ENCODE peak calls at places on chromosomes 3 and 15, in six cellular contexts. F is tibial nerve, S is mammary epithelial cell, I is breast epithelium, R is HL-60, H is tibial artery. Q is an unnamed sample.

GRCh38 chr3:45657853-45658252 is 31.3 kb upstream of the SACM1L start:
- DNase-seq in F (no peak), S (no peak), I (no peak), R (no peak), H (no peak), Q (no peak)

GRCh38 chr3:48641396-48641795 is 6.1 kb upstream of the SLC26A6 start:
- DNase-seq in F (no peak), S (no peak), I (no peak), R (no peak), H (no peak), Q (no peak)

GRCh38 chr3:72968280-72968679 is 28.3 kb upstream of the PPP4R2 start:
- DNase-seq in F (no peak), S (no peak), I (no peak), R (no peak), H (no peak), Q (no peak)

GRCh38 chr3:175748087-175748732 is 889.1 kb downstream of the NAALADL2 start:
- DNase-seq in F (no peak), S (peak), I (no peak), R (no peak), H (no peak), Q (no peak)

GRCh38 chr3:148331111-148331818 is 366.4 kb upstream of the AGTR1 start:
- DNase-seq in F (no peak), S (no peak), I (no peak), R (no peak), H (no peak), Q (no peak)

GRCh38 chr3:177789500-177789899 is 592.2 kb upstream of the TBL1XR1 start:
- DNase-seq in F (no peak), S (no peak), I (no peak), R (no peak), H (no peak), Q (no peak)

GRCh38 chr15:48052871-48053383 is 67.9 kb upstream of the SLC24A5 start:
- DNase-seq in F (no peak), S (peak), I (no peak), R (no peak), H (no peak), Q (no peak)

GRCh38 chr3:13459605-13460340 is 20.3 kb upstream of the HDAC11 start:
- DNase-seq in F (no peak), S (no peak), I (no peak), R (no peak), H (no peak), Q (no peak)

GRCh38 chr3:194718069-194718468 is 32.4 kb downstream of the FAM43A start:
- DNase-seq in F (no peak), S (no peak), I (no peak), R (no peak), H (no peak), Q (no peak)

GRCh38 chr3:123152656-123153055 is 49.1 kb upstream of the SEC22A start:
- DNase-seq in F (no peak), S (no peak), I (no peak), R (no peak), H (no peak), Q (no peak)

GRCh38 chr15:39581501-39582285 is 814 bp downstream of the THBS1 start:
- DNase-seq in F (peak), S (peak), I (peak), R (peak), H (peak), Q (no peak)

GRCh38 chr15:70701891-70702568 is 61.3 kb downstream of the UACA start:
- DNase-seq in F (no peak), S (peak), I (no peak), R (no peak), H (no peak), Q (no peak)

GRCh38 chr3:192645437-192645836 is 81.9 kb downstream of the FGF12 start:
- DNase-seq in F (no peak), S (no peak), I (no peak), R (no peak), H (no peak), Q (no peak)

GRCh38 chr15:32852771-32853170 is 135.0 kb downstream of the GREM1 start:
- DNase-seq in F (no peak), S (no peak), I (no peak), R (no peak), H (no peak), Q (no peak)

GRCh38 chr3:164113406-164114332 is 964.6 kb downstream of the SI start:
- DNase-seq in F (no peak), S (no peak), I (no peak), R (no peak), H (no peak), Q (no peak)

GRCh38 chr3:122451371-122451770 is 35.5 kb upstream of the WDR5B start:
- DNase-seq in F (no peak), S (no peak), I (no peak), R (no peak), H (no peak), Q (no peak)

GRCh38 chr3:87867001-87867400 is 191.8 kb downstream of the CGGBP1 start:
- DNase-seq in F (no peak), S (peak), I (no peak), R (no peak), H (no peak), Q (no peak)

GRCh38 chr3:16286161-16286560 is 21.1 kb downstream of the OXNAD1 start:
- DNase-seq in F (no peak), S (peak), I (no peak), R (no peak), H (no peak), Q (no peak)

GRCh38 chr3:99269606-99270355 is 368.3 kb upstream of the DCBLD2 start:
- DNase-seq in F (peak), S (peak), I (no peak), R (no peak), H (peak), Q (no peak)

GRCh38 chr3:4351872-4352271 is 48.7 kb downstream of the SETMAR start:
- DNase-seq in F (no peak), S (no peak), I (no peak), R (no peak), H (no peak), Q (no peak)

GRCh38 chr3:13025090-13025489 is 48.1 kb downstream of the IQSEC1 start:
- DNase-seq in F (no peak), S (peak), I (no peak), R (no peak), H (peak), Q (no peak)

GRCh38 chr3:126194713-126195305 is 14.4 kb upstream of the ALDH1L1 start:
- DNase-seq in F (no peak), S (peak), I (no peak), R (no peak), H (no peak), Q (no peak)

GRCh38 chr3:33716227-33716626 is 1.8 kb downstream of the CLASP2 start:
- DNase-seq in F (no peak), S (peak), I (no peak), R (peak), H (no peak), Q (no peak)

GRCh38 chr15:67048281-67049279 is 16.8 kb upstream of the SMAD3 start:
- DNase-seq in F (no peak), S (peak), I (no peak), R (peak), H (peak), Q (no peak)

GRCh38 chr3:30006111-30006510 is 600.3 kb upstream of the TGFBR2 start:
- DNase-seq in F (no peak), S (peak), I (no peak), R (no peak), H (no peak), Q (no peak)

GRCh38 chr3:4503050-4503449 is 9.9 kb downstream of the ITPR1 start:
- DNase-seq in F (no peak), S (no peak), I (no peak), R (no peak), H (no peak), Q (no peak)

GRCh38 chr3:177772908-177773557 is 575.8 kb upstream of the TBL1XR1 start:
- DNase-seq in F (no peak), S (no peak), I (no peak), R (no peak), H (no peak), Q (no peak)

GRCh38 chr3:16174389-16174788 is at the start of gene GALNT15:
- DNase-seq in F (peak), S (peak), I (peak), R (no peak), H (peak), Q (peak)

GRCh38 chr3:69203631-69204314 is 81.4 kb upstream of the LMOD3 start:
- DNase-seq in F (no peak), S (peak), I (no peak), R (no peak), H (no peak), Q (no peak)

DNA sequence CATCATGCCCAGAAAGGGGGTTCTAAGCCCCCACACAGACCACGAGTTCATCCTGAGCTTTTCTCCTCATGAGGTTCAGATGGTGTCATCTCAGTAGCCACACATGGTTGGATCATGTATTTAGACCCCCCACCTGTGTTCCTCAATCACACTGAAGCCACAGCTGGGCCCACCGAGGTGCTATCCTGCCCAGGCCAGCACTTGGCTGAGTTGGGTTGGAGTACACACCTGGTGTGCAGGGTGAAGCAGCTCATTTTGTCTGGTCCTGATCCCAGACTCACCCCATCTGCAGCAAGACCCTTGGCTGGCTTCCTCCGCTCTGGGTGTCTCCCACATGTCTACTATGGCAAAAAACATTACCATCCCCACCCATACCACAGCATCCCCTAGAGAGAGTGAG is 41.9 kb downstream of the ACAA1 start:
- DNase-seq in F (no peak), S (no peak), I (no peak), R (no peak), H (no peak), Q (no peak)
- H3K27ac ChIP-seq in F (no peak), S (no peak), I (no peak), R (no peak), H (no peak), Q (peak)

GRCh38 chr15:51735211-51735610 is 2.2 kb downstream of the LYSMD2 start:
- DNase-seq in F (no peak), S (no peak), I (no peak), R (peak), H (no peak), Q (no peak)
- H3K27ac ChIP-seq in F (no peak), S (no peak), I (no peak), R (no peak), H (no peak), Q (no peak)

GRCh38 chr3:55484191-55484644 is 2.9 kb downstream of the WNT5A start:
- DNase-seq in F (no peak), S (no peak), I (no peak), R (no peak), H (no peak), Q (no peak)

GRCh38 chr3:55486101-55486856 is 827 bp downstream of the WNT5A start:
- DNase-seq in F (peak), S (peak), I (no peak), R (no peak), H (no peak), Q (no peak)

GRCh38 chr3:55484741-55485207 is 2.3 kb downstream of the WNT5A start:
- DNase-seq in F (no peak), S (no peak), I (no peak), R (no peak), H (no peak), Q (no peak)

GRCh38 chr3:55486857-55487375 is at the start of gene WNT5A:
- DNase-seq in F (no peak), S (peak), I (no peak), R (no peak), H (no peak), Q (no peak)

DNA sequence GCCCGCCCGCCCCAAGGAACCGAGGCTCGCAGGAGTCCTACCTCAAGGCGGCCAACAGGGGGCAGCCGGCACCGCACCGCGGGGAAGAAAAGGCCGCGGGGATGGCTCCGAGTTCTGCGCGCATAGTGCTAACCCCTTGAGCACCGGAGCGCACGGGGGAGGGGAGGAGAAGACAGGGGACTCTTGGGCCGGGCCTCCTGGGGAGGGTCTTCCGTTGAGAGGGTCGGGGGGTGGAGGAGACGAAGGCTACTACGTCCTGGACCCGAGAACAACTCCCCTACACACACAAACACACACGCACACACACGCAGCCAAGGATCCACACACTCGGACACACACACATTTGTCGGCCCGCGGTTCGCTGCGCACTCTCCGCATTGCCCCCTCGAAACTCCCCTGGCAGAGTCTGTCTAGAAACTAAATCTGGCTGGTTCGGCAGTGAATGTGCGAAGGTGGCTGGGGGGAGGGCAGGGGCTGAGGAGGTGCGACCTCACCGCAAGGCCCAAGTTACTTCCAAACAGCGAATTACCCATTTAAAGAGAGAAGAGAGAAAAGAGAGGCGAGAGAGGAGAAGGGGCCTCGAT is 1.8 kb downstream of the WNT5A start:
- DNase-seq in F (peak), S (peak), I (peak), R (peak), H (peak), Q (peak)
- H3K27ac ChIP-seq in F (no peak), S (peak), I (peak), R (no peak), H (no peak), Q (no peak)

GRCh38 chr15:77335298-77335697 is 84.6 kb downstream of the PEAK1 start:
- DNase-seq in F (no peak), S (no peak), I (no peak), R (no peak), H (no peak), Q (no peak)
- H3K27ac ChIP-seq in F (no peak), S (no peak), I (no peak), R (no peak), H (no peak), Q (no peak)

GRCh38 chr3:142645236-142645793 is 49.1 kb downstream of the PLS1 start:
- DNase-seq in F (no peak), S (peak), I (no peak), R (no peak), H (no peak), Q (peak)

GRCh38 chr3:142648950-142649349 is 52.8 kb downstream of the PLS1 start:
- DNase-seq in F (no peak), S (no peak), I (no peak), R (no peak), H (no peak), Q (no peak)

GRCh38 chr3:142646020-142646783 is 50.0 kb downstream of the PLS1 start:
- DNase-seq in F (no peak), S (peak), I (no peak), R (no peak), H (no peak), Q (no peak)

GRCh38 chr3:142649996-142650693 is 54.0 kb downstream of the PLS1 start:
- DNase-seq in F (peak), S (no peak), I (no peak), R (peak), H (no peak), Q (no peak)

GRCh38 chr3:142647856-142648255 is 51.7 kb downstream of the PLS1 start:
- DNase-seq in F (no peak), S (peak), I (no peak), R (no peak), H (no peak), Q (no peak)
- H3K27ac ChIP-seq in F (no peak), S (no peak), I (no peak), R (no peak), H (no peak), Q (no peak)

GRCh38 chr3:133747907-133748639 is 1.9 kb downstream of the TF start:
- DNase-seq in F (no peak), S (no peak), I (no peak), R (no peak), H (no peak), Q (no peak)
- H3K27ac ChIP-seq in F (no peak), S (no peak), I (no peak), R (no peak), H (no peak), Q (peak)

GRCh38 chr15:96626936-96627577 is 296.6 kb downstream of the NR2F2 start:
- DNase-seq in F (peak), S (no peak), I (no peak), R (no peak), H (no peak), Q (no peak)
- H3K27ac ChIP-seq in F (peak), S (no peak), I (no peak), R (no peak), H (no peak), Q (no peak)

DNA sequence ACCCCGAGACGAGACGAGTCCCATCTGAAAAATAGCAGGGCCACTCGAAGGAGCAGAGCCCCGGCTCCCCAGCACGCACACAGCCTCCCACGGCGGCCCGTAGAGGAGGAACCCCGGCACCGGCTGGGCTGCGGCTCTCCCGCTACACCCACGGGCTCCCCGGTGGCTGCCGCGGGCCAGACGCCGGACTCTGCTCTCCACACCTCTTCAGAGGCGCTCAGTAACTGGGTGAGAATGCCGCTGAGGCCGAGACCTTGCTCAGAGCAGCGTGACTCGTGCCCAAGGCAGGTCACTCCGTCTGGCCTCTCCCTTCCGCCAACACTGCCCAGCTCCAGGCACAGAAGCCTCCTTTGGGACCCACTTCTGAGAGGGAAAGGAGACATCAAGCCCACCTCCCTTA is 34.4 kb downstream of the TNK2 start:
- DNase-seq in F (no peak), S (peak), I (no peak), R (no peak), H (no peak), Q (no peak)
- H3K27ac ChIP-seq in F (no peak), S (no peak), I (peak), R (no peak), H (no peak), Q (peak)

Q was measured in caudate nucleus.